ENCODE peak calls at places on chromosome 6, in six cellular contexts. I, R, L, E, G and P are unnamed samples. For H3K4me1, the result is how much of the 10 kb centered on the place peaks cover.

GRCh38 chr6:131572686-131573415 is at the start of gene ARG1:
- DNase-seq in I (no peak), R (no peak), L (no peak), E (no peak), G (no peak), P (no peak)

GRCh38 chr6:11584264-11584663 is 46.7 kb downstream of the TMEM170B start:
- DNase-seq in I (no peak), R (no peak), L (no peak), E (peak), G (no peak), P (no peak)

GRCh38 chr6:81614292-81614691 is 138.2 kb downstream of the TENT5A start:
- DNase-seq in I (no peak), R (peak), L (no peak), E (peak), G (no peak), P (no peak)

GRCh38 chr6:163494279-163494727 is 79.8 kb downstream of the QKI start:
- DNase-seq in I (no peak), R (no peak), L (no peak), E (peak), G (no peak), P (no peak)

GRCh38 chr6:161440299-161440698 is 166.4 kb upstream of the AGPAT4 start:
- DNase-seq in I (no peak), R (no peak), L (no peak), E (no peak), G (no peak), P (no peak)

GRCh38 chr6:85747654-85748053 is 105.0 kb upstream of the SYNCRIP start:
- DNase-seq in I (no peak), R (no peak), L (no peak), E (peak), G (no peak), P (no peak)

GRCh38 chr6:160137989-160138835 is 16.6 kb downstream of the SLC22A1 start:
- DNase-seq in I (no peak), R (peak), L (peak), E (peak), G (no peak), P (peak)

GRCh38 chr6:89372506-89372901 is 20.0 kb upstream of the UBE2J1 start:
- DNase-seq in I (no peak), R (no peak), L (no peak), E (no peak), G (no peak), P (no peak)

GRCh38 chr6:166586424-166587156 is at the start of gene RAMACL:
- DNase-seq in I (no peak), R (peak), L (no peak), E (no peak), G (no peak), P (no peak)

GRCh38 chr6:145842693-145843546 is 28.3 kb upstream of the FBXO30 start:
- DNase-seq in I (no peak), R (no peak), L (no peak), E (no peak), G (no peak), P (no peak)

GRCh38 chr6:14582731-14583130 is 465.2 kb downstream of the CD83 start:
- DNase-seq in I (no peak), R (no peak), L (no peak), E (no peak), G (no peak), P (no peak)

GRCh38 chr6:46011241-46012085 is 4.2 kb downstream of the CLIC5 start:
- DNase-seq in I (no peak), R (no peak), L (no peak), E (no peak), G (peak), P (no peak)

GRCh38 chr6:108988765-108989164 is 105.9 kb downstream of the SESN1 start:
- DNase-seq in I (no peak), R (no peak), L (no peak), E (no peak), G (no peak), P (no peak)

GRCh38 chr6:80094017-80094416 is 12.5 kb upstream of the BCKDHB start:
- DNase-seq in I (no peak), R (peak), L (no peak), E (peak), G (no peak), P (no peak)

GRCh38 chr6:168888786-168889345 is 364.8 kb downstream of the THBS2 start:
- DNase-seq in I (no peak), R (no peak), L (no peak), E (no peak), G (no peak), P (no peak)

GRCh38 chr6:103101267-103101666 is 1707.8 kb downstream of the GRIK2 start:
- DNase-seq in I (no peak), R (no peak), L (no peak), E (no peak), G (no peak), P (no peak)

GRCh38 chr6:136180729-136181128 is 69.4 kb downstream of the MTFR2 start:
- DNase-seq in I (no peak), R (no peak), L (no peak), E (no peak), G (no peak), P (no peak)

GRCh38 chr6:142566628-142567396 is 265.0 kb downstream of the ADGRG6 start:
- DNase-seq in I (peak), R (peak), L (peak), E (peak), G (no peak), P (no peak)

GRCh38 chr6:13614126-13614925 is 809 bp upstream of the NOL7 start:
- DNase-seq in I (no peak), R (peak), L (peak), E (peak), G (peak), P (peak)

GRCh38 chr6:118103381-118104105 is 196.5 kb downstream of the SLC35F1 start:
- DNase-seq in I (no peak), R (no peak), L (no peak), E (no peak), G (no peak), P (no peak)

GRCh38 chr6:14425805-14426204 is 308.2 kb downstream of the CD83 start:
- DNase-seq in I (no peak), R (no peak), L (no peak), E (no peak), G (no peak), P (no peak)

GRCh38 chr6:15305909-15306308 is 60.0 kb downstream of the JARID2 start:
- DNase-seq in I (no peak), R (no peak), L (no peak), E (no peak), G (no peak), P (no peak)

GRCh38 chr6:136226027-136226673 is 24.0 kb downstream of the MTFR2 start:
- DNase-seq in I (peak), R (peak), L (peak), E (peak), G (peak), P (peak)

GRCh38 chr6:165562421-165563090 is 100.5 kb downstream of the PDE10A start:
- DNase-seq in I (no peak), R (no peak), L (no peak), E (no peak), G (no peak), P (no peak)

GRCh38 chr6:9543649-9544048 is 871.2 kb downstream of the TFAP2A start:
- DNase-seq in I (no peak), R (peak), L (no peak), E (no peak), G (no peak), P (no peak)

GRCh38 chr6:170187669-170188566 is 103.0 kb downstream of the DLL1 start:
- DNase-seq in I (no peak), R (no peak), L (no peak), E (no peak), G (no peak), P (no peak)

GRCh38 chr6:75257661-75258060 is 14.1 kb upstream of the COX7A2 start:
- DNase-seq in I (no peak), R (no peak), L (no peak), E (no peak), G (no peak), P (no peak)

GRCh38 chr6:30962716-30963115 is 20.8 kb upstream of the MUC21 start:
- DNase-seq in I (no peak), R (no peak), L (no peak), E (no peak), G (no peak), P (no peak)

GRCh38 chr6:75101896-75102680 is 103.8 kb downstream of the COL12A1 start:
- DNase-seq in I (no peak), R (no peak), L (no peak), E (peak), G (no peak), P (peak)

GRCh38 chr6:75893058-75893775 is 144.2 kb downstream of the MYO6 start:
- DNase-seq in I (no peak), R (peak), L (no peak), E (peak), G (no peak), P (no peak)

GRCh38 chr6:20438462-20439070 is 36.9 kb downstream of the E2F3 start:
- DNase-seq in I (no peak), R (no peak), L (no peak), E (no peak), G (no peak), P (no peak)

GRCh38 chr6:149136913-149137286 is 180.6 kb upstream of the TAB2 start:
- DNase-seq in I (no peak), R (no peak), L (no peak), E (no peak), G (no peak), P (no peak)

GRCh38 chr6:18135171-18135570 is 12.7 kb upstream of the NHLRC1 start:
- DNase-seq in I (no peak), R (no peak), L (no peak), E (no peak), G (no peak), P (no peak)

GRCh38 chr6:89483111-89483720 is 50.3 kb downstream of the ANKRD6 start:
- DNase-seq in I (no peak), R (peak), L (peak), E (peak), G (peak), P (peak)

GRCh38 chr6:151067684-151068596 is 171.8 kb upstream of the AKAP12 start:
- DNase-seq in I (peak), R (no peak), L (peak), E (peak), G (peak), P (peak)

GRCh38 chr6:37019065-37019450 is 13.6 kb downstream of the FGD2 start:
- DNase-seq in I (no peak), R (no peak), L (no peak), E (no peak), G (no peak), P (no peak)

GRCh38 chr6:3455121-3455489 is 1.7 kb downstream of the SLC22A23 start:
- DNase-seq in I (no peak), R (no peak), L (no peak), E (no peak), G (no peak), P (no peak)

GRCh38 chr6:32895006-32895345 is 41.0 kb downstream of the PSMB9 start:
- DNase-seq in I (no peak), R (no peak), L (no peak), E (no peak), G (no peak), P (no peak)
- H3K27ac ChIP-seq in I (peak), R (no peak), L (peak), E (peak), G (peak), P (peak)

DNA sequence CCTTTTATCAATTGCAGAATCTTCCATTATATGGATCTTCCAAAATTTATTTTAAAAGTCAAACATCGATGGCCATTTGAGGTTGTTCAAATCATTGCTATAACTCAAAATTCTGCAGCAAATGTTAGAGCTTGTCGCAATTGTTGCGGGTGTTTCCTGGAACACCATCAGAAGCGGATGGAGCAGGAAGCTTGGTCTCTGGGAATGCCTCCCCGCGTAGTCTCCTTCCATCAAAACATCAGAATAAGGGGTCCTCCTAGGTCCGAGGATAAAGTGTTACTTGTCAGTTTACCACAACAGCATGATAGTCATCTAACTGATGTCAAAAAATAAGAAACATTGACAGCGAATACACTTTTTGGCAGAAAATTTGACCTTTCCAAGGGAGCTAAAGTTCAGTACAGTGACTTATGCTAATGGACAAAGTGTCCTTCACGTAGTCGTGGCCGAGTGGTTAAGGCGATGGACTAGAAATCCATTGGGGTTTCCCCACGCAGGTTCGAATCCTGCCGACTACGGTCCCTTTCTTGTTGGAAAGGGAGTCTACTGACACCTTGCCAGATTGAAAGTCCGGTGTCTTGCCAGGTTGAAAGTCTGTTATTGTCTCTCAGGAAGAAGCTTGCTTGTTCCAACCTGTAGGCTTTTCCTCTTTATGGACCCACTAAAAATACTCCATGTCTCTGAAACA is 59.0 kb upstream of the ZNF184 start:
- DNase-seq in I (no peak), R (no peak), L (no peak), E (no peak), G (no peak), P (no peak)
- H3K4me3 ChIP-seq in I (no peak), R (no peak), L (no peak), E (no peak), G (no peak), P (no peak)

GRCh38 chr6:158160932-158161539 is 7.0 kb downstream of the SERAC1 start:
- DNase-seq in I (no peak), R (no peak), L (no peak), E (peak), G (no peak), P (no peak)
- H3K4me1 ChIP-seq in I (under half), R (under half), L (under half), E (under half), G (under half), P (under half)

GRCh38 chr6:53682654-53683053 is 17.1 kb upstream of the KLHL31 start:
- DNase-seq in I (no peak), R (no peak), L (no peak), E (no peak), G (no peak), P (no peak)

GRCh38 chr6:53679446-53679933 is 13.9 kb upstream of the KLHL31 start:
- DNase-seq in I (no peak), R (peak), L (no peak), E (peak), G (no peak), P (no peak)

DNA sequence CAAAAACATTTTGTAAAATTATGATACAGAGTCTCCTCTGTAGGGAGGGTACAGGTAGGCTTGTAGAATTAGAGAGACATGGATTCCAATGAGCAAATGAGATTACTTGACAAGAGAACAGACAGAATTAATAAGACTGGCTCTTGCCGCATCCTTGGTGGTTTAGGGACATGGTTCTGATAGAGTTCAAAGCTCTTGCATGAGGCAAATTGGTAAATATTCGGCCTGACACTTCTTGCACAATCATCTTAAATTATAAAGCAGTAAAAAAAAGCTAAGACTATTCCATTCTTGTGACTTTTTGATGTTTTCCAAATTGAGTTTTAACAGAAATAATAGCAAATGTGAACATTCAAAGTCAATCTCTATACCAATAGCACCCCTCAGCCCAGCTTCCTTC is 14.9 kb upstream of the KLHL31 start:
- DNase-seq in I (no peak), R (no peak), L (no peak), E (no peak), G (no peak), P (no peak)
- H3K27ac ChIP-seq in I (no peak), R (no peak), L (no peak), E (no peak), G (no peak), P (no peak)